ENCODE peak calls at places on chromosomes 4 and X, in ten cellular contexts. J is RKO, D is lung microvascular endothelial cell, N is activated T-cell treated with anti-CD3 and anti-CD28 coated beads for 1 hour, H is progenitor cell of endocrine pancreas, W is NCI-H1092 treated with DMSO at 0.1 percent for 48 hours, F is SK-N-SH, S is amniotic epithelial cell, V is choroid plexus epithelial cell, O is occipital lobe. I is an unnamed sample.

GRCh38 chrX:113741744-113742143 is 842.1 kb upstream of the HTR2C start:
- DNase-seq in J (peak), D (no peak), N (no peak), H (no peak), W (peak), F (peak), S (peak), V (peak), O (no peak), I (no peak)

GRCh38 chrX:53438174-53438831 is 4.1 kb upstream of the HSD17B10 start:
- DNase-seq in J (no peak), D (no peak), N (no peak), H (no peak), W (peak), F (no peak), S (no peak), V (no peak), O (no peak), I (no peak)

GRCh38 chr4:100933628-100934027 is 413.7 kb downstream of the PPP3CA start:
- DNase-seq in J (no peak), D (no peak), N (no peak), H (no peak), W (no peak), F (no peak), S (peak), V (peak), O (no peak), I (no peak)

GRCh38 chr4:183118585-183118984 is 19.5 kb downstream of the WWC2 start:
- DNase-seq in J (peak), D (peak), N (no peak), H (no peak), W (no peak), F (no peak), S (peak), V (peak), O (no peak), I (no peak)

GRCh38 chrX:44568196-44568595 is 25.5 kb upstream of the FUNDC1 start:
- DNase-seq in J (no peak), D (no peak), N (no peak), H (no peak), W (no peak), F (no peak), S (peak), V (no peak), O (no peak), I (no peak)

GRCh38 chrX:132958086-132958703 is at the start of gene HS6ST2:
- DNase-seq in J (no peak), D (no peak), N (no peak), H (peak), W (no peak), F (peak), S (no peak), V (no peak), O (no peak), I (no peak)

GRCh38 chr4:119632216-119632615 is 3.6 kb upstream of the PDE5A start:
- DNase-seq in J (no peak), D (no peak), N (no peak), H (no peak), W (no peak), F (no peak), S (peak), V (peak), O (no peak), I (no peak)

GRCh38 chrX:78321809-78322208 is 5.6 kb downstream of the CYSLTR1 start:
- DNase-seq in J (no peak), D (no peak), N (peak), H (no peak), W (no peak), F (no peak), S (no peak), V (no peak), O (no peak), I (peak)

GRCh38 chr4:82429728-82430192 is 502 bp downstream of the HNRNPDL start:
- DNase-seq in J (no peak), D (no peak), N (peak), H (no peak), W (peak), F (no peak), S (no peak), V (peak), O (peak), I (no peak)

GRCh38 chr4:25779021-25779420 is 83.8 kb downstream of the SEL1L3 start:
- DNase-seq in J (peak), D (no peak), N (no peak), H (no peak), W (no peak), F (no peak), S (peak), V (peak), O (no peak), I (no peak)

GRCh38 chr4:3233391-3234071 is 15.4 kb upstream of the MSANTD1 start:
- DNase-seq in J (no peak), D (no peak), N (no peak), H (no peak), W (no peak), F (no peak), S (peak), V (peak), O (no peak), I (peak)

GRCh38 chr4:41305486-41305885 is 48.8 kb downstream of the UCHL1 start:
- DNase-seq in J (no peak), D (no peak), N (no peak), H (no peak), W (peak), F (no peak), S (no peak), V (no peak), O (no peak), I (no peak)

GRCh38 chrX:13177921-13178320 is 133.5 kb upstream of the FAM9C start:
- DNase-seq in J (no peak), D (no peak), N (no peak), H (no peak), W (peak), F (no peak), S (no peak), V (no peak), O (no peak), I (no peak)

GRCh38 chr4:24244663-24245519 is 339.5 kb downstream of the DHX15 start:
- DNase-seq in J (no peak), D (no peak), N (no peak), H (no peak), W (no peak), F (no peak), S (no peak), V (no peak), O (no peak), I (no peak)

GRCh38 chr4:7626551-7626950 is 191.8 kb upstream of the PSAPL1 start:
- DNase-seq in J (no peak), D (peak), N (no peak), H (no peak), W (no peak), F (no peak), S (no peak), V (no peak), O (no peak), I (no peak)

GRCh38 chr4:155722816-155723499 is 35.9 kb upstream of the GUCY1B1 start:
- DNase-seq in J (no peak), D (no peak), N (no peak), H (no peak), W (no peak), F (no peak), S (peak), V (no peak), O (no peak), I (no peak)

GRCh38 chr4:76430519-76431388 is 4.3 kb upstream of the SHROOM3 start:
- DNase-seq in J (peak), D (peak), N (no peak), H (no peak), W (peak), F (peak), S (peak), V (peak), O (no peak), I (no peak)

GRCh38 chrX:115972717-115973116 is 197.8 kb upstream of the AGTR2 start:
- DNase-seq in J (no peak), D (no peak), N (no peak), H (no peak), W (no peak), F (no peak), S (no peak), V (peak), O (no peak), I (no peak)

GRCh38 chr4:61273237-61273636 is 73.1 kb downstream of the ADGRL3 start:
- DNase-seq in J (no peak), D (no peak), N (no peak), H (no peak), W (no peak), F (no peak), S (peak), V (peak), O (peak), I (no peak)

GRCh38 chr4:89492476-89493110 is 185.0 kb upstream of the GPRIN3 start:
- DNase-seq in J (peak), D (peak), N (no peak), H (no peak), W (no peak), F (no peak), S (peak), V (peak), O (no peak), I (no peak)

GRCh38 chr4:25169446-25169845 is 9.2 kb upstream of the SEPSECS start:
- DNase-seq in J (no peak), D (no peak), N (no peak), H (no peak), W (no peak), F (no peak), S (no peak), V (no peak), O (no peak), I (no peak)

GRCh38 chrX:123481908-123482873 is 250.7 kb downstream of the THOC2 start:
- DNase-seq in J (no peak), D (no peak), N (no peak), H (no peak), W (no peak), F (no peak), S (peak), V (peak), O (no peak), I (no peak)

GRCh38 chr4:76993787-76994641 is 44.5 kb downstream of the SEPTIN11 start:
- DNase-seq in J (no peak), D (no peak), N (peak), H (no peak), W (peak), F (no peak), S (no peak), V (no peak), O (no peak), I (no peak)

GRCh38 chr4:150234246-150234645 is 156.0 kb downstream of the DCLK2 start:
- DNase-seq in J (no peak), D (no peak), N (no peak), H (no peak), W (no peak), F (no peak), S (peak), V (no peak), O (no peak), I (no peak)

GRCh38 chr4:122855491-122855890 is 28.9 kb downstream of the FGF2 start:
- DNase-seq in J (no peak), D (no peak), N (no peak), H (no peak), W (no peak), F (no peak), S (peak), V (peak), O (no peak), I (no peak)

GRCh38 chr4:41205854-41206460 is 8.4 kb downstream of the APBB2 start:
- DNase-seq in J (no peak), D (no peak), N (no peak), H (no peak), W (no peak), F (no peak), S (no peak), V (no peak), O (no peak), I (no peak)

GRCh38 chr4:3037957-3038451 is 36.3 kb downstream of the HTT-AS start:
- DNase-seq in J (no peak), D (no peak), N (no peak), H (no peak), W (no peak), F (no peak), S (no peak), V (no peak), O (no peak), I (no peak)

GRCh38 chr4:60133414-60133813 is 1066.7 kb upstream of the ADGRL3 start:
- DNase-seq in J (peak), D (no peak), N (no peak), H (no peak), W (no peak), F (no peak), S (peak), V (peak), O (no peak), I (no peak)

GRCh38 chrX:2705036-2705435 is 13.9 kb downstream of the CD99 start:
- DNase-seq in J (no peak), D (peak), N (no peak), H (no peak), W (no peak), F (no peak), S (no peak), V (peak), O (no peak), I (no peak)

GRCh38 chr4:113982181-113982580 is 2.7 kb upstream of the ARSJ start:
- DNase-seq in J (no peak), D (no peak), N (no peak), H (no peak), W (no peak), F (no peak), S (no peak), V (no peak), O (no peak), I (no peak)

GRCh38 chr4:20432098-20432497 is 180.4 kb downstream of the SLIT2 start:
- DNase-seq in J (no peak), D (no peak), N (no peak), H (no peak), W (no peak), F (no peak), S (peak), V (peak), O (no peak), I (no peak)

GRCh38 chr4:3342182-3342854 is 49.5 kb downstream of the RGS12 start:
- DNase-seq in J (peak), D (peak), N (no peak), H (no peak), W (peak), F (no peak), S (peak), V (peak), O (no peak), I (no peak)

GRCh38 chrX:136318895-136319597 is 18.3 kb downstream of the ADGRG4 start:
- DNase-seq in J (no peak), D (no peak), N (no peak), H (no peak), W (peak), F (peak), S (no peak), V (no peak), O (no peak), I (no peak)

GRCh38 chr4:100811046-100811445 is 293.2 kb upstream of the EMCN start:
- DNase-seq in J (no peak), D (no peak), N (no peak), H (no peak), W (no peak), F (no peak), S (no peak), V (no peak), O (no peak), I (no peak)

GRCh38 chr4:184259866-184260265 is 42.2 kb upstream of the ENPP6 start:
- DNase-seq in J (no peak), D (no peak), N (no peak), H (no peak), W (no peak), F (no peak), S (no peak), V (no peak), O (no peak), I (no peak)

I was measured in head of caudate nucleus.